ENCODE peak calls at places on chromosomes 1 and 21, in seven cellular contexts. F is putamen; B is stimulated activated CD4-positive, alpha-beta T cell treated with anti-CD3 and anti-CD28 coated beads, Interleukin-1b, Interleukin-23, amount 100 ng/mL, for 4 hours; K is GM23248; X is transverse colon; S is cortex of kidney; M is cardiac muscle cell. W is an unnamed sample.

GRCh38 chr1:205813755-205814058 is 709 bp upstream of the SLC41A1 start:
- DNase-seq in S (no peak), X (no peak), K (no peak), M (no peak), B (no peak), F (no peak), W (peak; percentile 11)

GRCh38 chr1:169692766-169693460 is 18.5 kb downstream of the SELL start:
- DNase-seq in S (no peak), K (no peak), B (no peak), F (no peak), M (no peak), X (no peak), W (no peak)

GRCh38 chr1:204417231-204417997 is 5.8 kb upstream of the PPP1R15B start:
- DNase-seq in B (peak; percentile 23), M (peak; percentile 92), X (peak; percentile 69), S (no peak), F (peak; percentile 65), K (peak; percentile 99), W (no peak)

GRCh38 chr21:28781602-28782274 is 210.9 kb downstream of the LTN1 start:
- DNase-seq in F (no peak), X (no peak), K (peak; percentile 61), B (no peak), M (peak; percentile 46), S (no peak), W (no peak)

GRCh38 chr1:5734414-5734813 is 257.8 kb downstream of the NPHP4 start:
- DNase-seq in S (no peak), K (no peak), M (no peak), B (no peak), F (no peak), X (no peak), W (no peak)

GRCh38 chr21:26840912-26841311 is 4.3 kb downstream of the ADAMTS1 start:
- DNase-seq in F (no peak), K (peak; percentile 91), X (no peak), M (peak; percentile 87), B (no peak), S (no peak), W (no peak)

GRCh38 chr1:195697130-195697529 is 911.1 kb downstream of the KCNT2 start:
- DNase-seq in X (no peak), B (no peak), M (no peak), S (no peak), K (no peak), F (no peak), W (no peak)

GRCh38 chr1:219302697-219303096 is 129.0 kb downstream of the LYPLAL1 start:
- DNase-seq in K (peak; percentile 17), X (no peak), B (no peak), M (no peak), S (no peak), F (no peak), W (no peak)

GRCh38 chr1:166902279-166902678 is 26.2 kb upstream of the TADA1 start:
- DNase-seq in B (no peak), F (no peak), S (no peak), K (peak; percentile 49), M (peak; percentile 23), X (no peak), W (no peak)

GRCh38 chr1:235050911-235051360 is 77.7 kb downstream of the TOMM20 start:
- DNase-seq in F (no peak), X (no peak), M (peak; percentile 84), S (no peak), B (no peak), K (peak; percentile 82), W (no peak)

GRCh38 chr1:62295921-62296451 is 23.2 kb downstream of the KANK4 start:
- DNase-seq in F (no peak), K (peak; percentile 80), X (no peak), M (peak; percentile 68), S (no peak), B (no peak), W (no peak)

GRCh38 chr1:61930246-61930645 is 188.0 kb downstream of the PATJ start:
- DNase-seq in X (no peak), S (no peak), B (no peak), F (no peak), K (no peak), M (no peak), W (no peak)

GRCh38 chr1:97120821-97121220 is 399.2 kb downstream of the PTBP2 start:
- DNase-seq in F (no peak), K (no peak), S (no peak), X (no peak), M (no peak), B (no peak), W (no peak)

W was measured in midbrain.